ENCODE peak calls at places on chromosome 3, in four cellular contexts. W is A549, N is stomach, K is lower leg skin. T is an unnamed sample.

GRCh38 chr3:66302288-66302687 is 81.5 kb downstream of the SLC25A26 start:
- DNase-seq in K (no peak), N (no peak), W (no peak), T (no peak)

GRCh38 chr3:136624894-136625815 is 127.0 kb downstream of the STAG1 start:
- DNase-seq in K (no peak), W (peak; percentile 60), N (no peak), T (no peak)

GRCh38 chr3:188067932-188068331 is 86.0 kb upstream of the LPP start:
- DNase-seq in W (peak; percentile 16), N (no peak), K (no peak), T (no peak)

GRCh38 chr3:150114873-150115570 is 144.3 kb upstream of the PFN2 start:
- DNase-seq in K (no peak), W (no peak), N (no peak), T (no peak)

GRCh38 chr3:158918008-158918407 is 116.2 kb downstream of the MFSD1 start:
- DNase-seq in N (peak; percentile 46), K (no peak), W (peak; percentile 53), T (peak; percentile 24)

GRCh38 chr3:36227982-36228381 is 152.3 kb upstream of the STAC start:
- DNase-seq in W (no peak), K (no peak), N (no peak), T (no peak)

GRCh38 chr3:11457126-11457525 is 184.9 kb downstream of the ATG7 start:
- DNase-seq in W (no peak), K (no peak), N (no peak), T (no peak)

GRCh38 chr3:106635271-106635670 is 742.0 kb upstream of the CCDC54 start:
- DNase-seq in K (no peak), W (no peak), N (no peak), T (no peak)

GRCh38 chr3:106261915-106262683 is 393.3 kb upstream of the CBLB start:
- DNase-seq in N (no peak), K (no peak), W (no peak), T (no peak)

GRCh38 chr3:150754896-150755295 is 8.1 kb downstream of the SIAH2 start:
- DNase-seq in K (no peak), N (no peak), W (no peak), T (no peak)

GRCh38 chr3:11306815-11307589 is 34.8 kb downstream of the ATG7 start:
- DNase-seq in K (no peak), W (no peak), N (no peak), T (no peak)

GRCh38 chr3:4994823-4995499 is 15.7 kb downstream of the BHLHE40 start:
- DNase-seq in K (peak; percentile 95), W (peak; percentile 84), N (peak; percentile 59), T (no peak)

GRCh38 chr3:99548674-99549073 is 89.7 kb upstream of the COL8A1 start:
- DNase-seq in K (no peak), W (no peak), N (no peak), T (no peak)

GRCh38 chr3:99545941-99546580 is 92.3 kb upstream of the COL8A1 start:
- DNase-seq in K (no peak), W (no peak), N (no peak), T (no peak)

GRCh38 chr3:99544819-99545281 is 93.5 kb upstream of the COL8A1 start:
- DNase-seq in K (no peak), N (peak; percentile 88), W (no peak), T (peak; percentile 10)

GRCh38 chr3:99542771-99543518 is 95.4 kb upstream of the COL8A1 start:
- DNase-seq in K (no peak), N (no peak), W (no peak), T (no peak)

GRCh38 chr3:99543796-99544195 is 94.6 kb upstream of the COL8A1 start:
- DNase-seq in N (no peak), K (no peak), W (no peak), T (no peak)
- TF ChIP-seq POLR2A in N (no peak), K (no peak), W (no peak), T (no peak)

DNA sequence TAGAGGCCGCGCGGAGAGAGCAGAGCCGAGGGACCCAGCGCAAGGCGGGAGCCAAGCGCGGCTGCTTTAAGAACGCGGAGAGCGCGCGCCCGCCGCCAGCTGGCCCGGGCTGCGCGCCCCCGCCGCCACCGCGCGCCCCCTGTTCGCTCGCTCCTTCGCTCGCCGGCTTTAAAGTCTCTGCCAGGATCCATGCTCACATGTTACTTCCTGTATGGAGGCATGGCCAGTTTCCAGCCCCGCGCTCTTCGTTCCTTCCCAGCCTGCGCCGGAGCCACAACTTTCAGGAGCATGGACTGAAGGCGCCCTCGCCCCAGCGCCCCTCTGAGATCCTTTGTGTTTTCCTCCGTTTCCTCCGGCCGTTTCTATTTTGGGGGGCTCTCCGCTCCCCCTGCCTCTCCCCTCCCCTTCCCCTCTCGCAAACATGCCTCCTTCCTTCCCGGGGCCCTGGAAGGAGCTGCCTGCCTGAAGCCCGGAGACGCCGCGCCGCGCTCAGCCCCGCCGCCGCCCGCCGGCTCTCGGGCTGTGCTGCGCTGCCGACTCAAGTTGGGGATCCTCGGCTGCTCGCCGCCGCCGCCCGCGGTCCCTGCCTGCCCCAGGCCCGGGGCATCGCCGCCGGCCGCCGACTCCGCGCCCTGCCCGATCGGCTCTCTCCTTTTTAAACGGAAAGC is at the start of gene PTPRG:
- DNase-seq in K (peak; percentile 97), W (peak; percentile 74), N (peak; percentile 90), T (peak; percentile 89)
- TF ChIP-seq POLR2A in K (no peak), W (no peak), N (no peak), T (peak; percentile 67)

GRCh38 chr3:147333098-147333497 is 73.2 kb downstream of the ZIC4 start:
- DNase-seq in N (no peak), K (no peak), W (no peak), T (no peak)
- TF ChIP-seq POLR2A in N (no peak), K (no peak), W (no peak), T (no peak)

GRCh38 chr3:160370987-160371857 is 27.8 kb downstream of the IFT80 start:
- DNase-seq in K (no peak), N (no peak), W (no peak), T (no peak)
- TF ChIP-seq POLR2A in K (no peak), N (no peak), W (no peak), T (no peak)

GRCh38 chr3:53180305-53181023 is 19.5 kb downstream of the PRKCD start:
- DNase-seq in N (no peak), K (no peak), W (no peak), T (peak; percentile 60)
- TF ChIP-seq POLR2A in N (no peak), K (no peak), W (no peak), T (no peak)

GRCh38 chr3:129052675-129053074 is 7.9 kb upstream of the GP9 start:
- DNase-seq in W (no peak), K (no peak), N (peak; percentile 68), T (peak; percentile 56)

GRCh38 chr3:129056832-129057231 is 3.7 kb upstream of the GP9 start:
- DNase-seq in N (no peak), K (no peak), W (no peak), T (no peak)

GRCh38 chr3:129051776-129052400 is 8.7 kb upstream of the GP9 start:
- DNase-seq in K (no peak), N (peak; percentile 70), W (no peak), T (peak; percentile 28)

GRCh38 chr3:129057249-129057648 is 3.3 kb upstream of the GP9 start:
- DNase-seq in N (no peak), W (no peak), K (no peak), T (no peak)

DNA sequence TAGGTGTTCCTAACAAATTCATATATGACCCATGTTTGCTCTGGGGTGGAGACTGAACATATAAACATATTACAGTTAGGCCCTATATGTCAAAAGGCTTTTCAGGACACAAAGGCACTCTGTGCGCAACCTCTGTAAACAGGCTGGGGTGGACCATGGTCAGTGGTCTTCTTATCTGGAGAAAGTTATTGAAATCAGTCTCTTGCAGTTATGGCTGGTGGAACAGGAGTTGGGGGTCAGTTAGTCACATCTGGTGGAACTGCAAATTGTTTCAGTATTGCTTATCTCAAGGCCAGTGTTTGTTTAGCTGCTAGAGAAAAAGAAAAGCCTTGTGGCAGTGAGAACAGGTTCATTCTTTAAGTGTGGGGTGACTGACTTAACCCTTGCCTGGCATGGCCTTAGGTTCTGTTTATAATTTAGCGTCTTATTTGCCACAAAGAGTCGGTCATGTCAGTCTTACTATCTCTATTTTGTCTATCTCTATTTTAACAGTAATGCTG is 5.9 kb upstream of the GP9 start:
- DNase-seq in W (no peak), N (no peak), K (no peak), T (no peak)
- TF ChIP-seq POLR2A in W (no peak), N (no peak), K (no peak), T (no peak)

DNA sequence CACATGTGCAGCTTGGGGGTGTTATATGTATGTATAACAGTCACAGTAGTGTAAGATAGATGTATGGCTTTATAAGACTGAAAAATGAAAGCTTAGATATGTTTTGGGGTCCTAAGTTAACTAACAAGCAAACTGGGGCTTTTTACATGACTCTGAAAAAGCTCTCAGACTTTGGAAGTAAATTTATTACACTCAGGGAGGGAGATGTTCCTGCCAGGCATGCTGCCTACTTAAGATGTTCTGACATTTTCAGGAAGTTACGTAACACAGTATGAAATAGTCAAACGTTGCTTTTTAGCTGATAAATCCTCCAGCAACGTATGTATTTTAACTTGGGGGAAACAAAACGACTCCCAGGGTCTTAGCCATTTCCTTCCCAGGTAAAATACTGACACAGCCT is 1.7 kb upstream of the IFT57 start:
- DNase-seq in K (no peak), W (no peak), N (no peak), T (no peak)
- TF ChIP-seq POLR2A in K (no peak), W (no peak), N (no peak), T (no peak)

GRCh38 chr3:101829878-101830277 is 19.4 kb upstream of the NFKBIZ start:
- DNase-seq in N (no peak), W (no peak), K (no peak), T (no peak)

GRCh38 chr3:101828289-101828688 is 21.0 kb upstream of the NFKBIZ start:
- DNase-seq in W (no peak), K (no peak), N (no peak), T (no peak)

GRCh38 chr3:101825904-101826445 is 23.3 kb upstream of the NFKBIZ start:
- DNase-seq in N (no peak), W (no peak), K (no peak), T (no peak)

GRCh38 chr3:101827211-101828174 is 21.8 kb upstream of the NFKBIZ start:
- DNase-seq in W (peak; percentile 67), N (peak; percentile 78), K (peak; percentile 94), T (peak; percentile 84)

DNA sequence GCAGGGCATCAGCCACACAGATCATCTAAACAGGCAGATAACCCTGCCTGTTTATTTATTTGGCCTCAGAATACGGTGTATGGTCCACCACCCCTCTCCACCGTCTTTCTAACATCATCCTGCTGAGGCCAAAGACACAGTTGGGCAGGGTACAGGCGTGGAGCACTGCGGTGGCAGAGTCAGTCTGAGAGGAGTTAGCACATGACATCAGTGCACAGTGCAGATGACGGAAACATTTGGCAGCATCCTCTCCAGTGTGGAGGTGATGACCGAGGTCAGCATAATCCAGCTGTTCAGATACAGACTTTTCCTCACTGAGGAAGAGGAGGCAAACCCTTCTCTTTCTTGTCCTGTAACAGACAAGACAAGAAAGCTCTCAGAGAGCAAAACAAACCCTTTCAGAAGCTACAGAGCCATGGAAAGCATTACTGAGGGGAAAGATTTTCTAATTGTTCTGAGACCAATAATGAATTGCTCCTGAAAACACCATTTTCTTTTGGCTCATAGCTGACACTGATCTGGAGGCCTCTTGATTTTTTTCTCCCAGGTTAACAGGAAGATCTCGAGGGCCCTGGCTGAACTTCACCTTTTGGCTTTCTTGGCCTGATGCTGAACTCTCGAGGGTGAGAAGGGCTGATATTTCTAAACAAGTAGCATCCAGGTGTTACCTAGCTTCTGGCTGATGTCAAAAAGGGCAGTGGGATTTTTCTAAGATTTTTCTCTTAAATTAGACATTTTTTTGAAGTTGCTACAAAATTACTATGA is 20.1 kb upstream of the NFKBIZ start:
- DNase-seq in W (no peak), K (peak; percentile 90), N (peak; percentile 42), T (peak; percentile 66)
- TF ChIP-seq POLR2A in W (no peak), K (no peak), N (no peak), T (peak; percentile 34)